ENCODE peak calls at places on chromosomes 2 and 18, in six cellular contexts. S is IMR-90; G is prostate gland; P is islet precursor cell; J is NCI-H146; B is activated CD8-positive, alpha-beta memory T cell treated with anti-CD3 and anti-CD28 coated beads for 24 hours. C is an unnamed sample.

GRCh38 chr2:176997074-176997791 is 215.4 kb upstream of the HNRNPA3 start:
- DNase-seq in S (peak; percentile 72), G (no peak), P (no peak), J (no peak), B (no peak), C (peak; percentile 26)

GRCh38 chr2:15557947-15558346 is 3.2 kb downstream of the NBAS start:
- DNase-seq in S (no peak), G (no peak), P (no peak), J (peak; percentile 78), B (no peak), C (no peak)

GRCh38 chr2:152445791-152446201 is 110.8 kb downstream of the FMNL2 start:
- DNase-seq in S (peak; percentile 94), G (no peak), P (no peak), J (no peak), B (no peak), C (peak; percentile 43)

GRCh38 chr2:9164112-9164608 is 42.5 kb upstream of the ASAP2 start:
- DNase-seq in S (no peak), G (no peak), P (no peak), J (no peak), B (no peak), C (no peak)

GRCh38 chr2:135791418-135792190 is 45.4 kb downstream of the LCT start:
- DNase-seq in S (peak; percentile 50), G (no peak), P (no peak), J (no peak), B (no peak), C (no peak)

GRCh38 chr2:130355578-130356431 is at the start of gene PTPN18:
- DNase-seq in S (peak; percentile 85), G (peak; percentile 89), P (peak; percentile 94), J (peak; percentile 89), B (peak; percentile 85), C (peak; percentile 54)

GRCh38 chr2:59910176-59910575 is 643.3 kb downstream of the BCL11A start:
- DNase-seq in S (no peak), G (no peak), P (no peak), J (no peak), B (no peak), C (no peak)

GRCh38 chr2:226556050-226556449 is 243.6 kb downstream of the IRS1 start:
- DNase-seq in S (peak; percentile 15), G (no peak), P (no peak), J (no peak), B (no peak), C (no peak)

GRCh38 chr2:98293003-98293402 is 53.3 kb upstream of the CNGA3 start:
- DNase-seq in S (no peak), G (no peak), P (no peak), J (no peak), B (no peak), C (no peak)

GRCh38 chr2:161556440-161556839 is 67.8 kb upstream of the SLC4A10 start:
- DNase-seq in S (no peak), G (no peak), P (no peak), J (no peak), B (no peak), C (no peak)

GRCh38 chr2:145753209-145753608 is 1233.3 kb upstream of the ZEB2 start:
- DNase-seq in S (no peak), G (no peak), P (peak; percentile 53), J (no peak), B (no peak), C (no peak)

GRCh38 chr2:181457741-181458425 is 697 bp downstream of the ITGA4 start:
- DNase-seq in S (peak; percentile 35), G (peak; percentile 6), P (peak; percentile 66), J (peak; percentile 10), B (peak; percentile 90), C (no peak)

GRCh38 chr2:218029366-218030360 is 26.9 kb upstream of the TNS1 start:
- DNase-seq in S (peak; percentile 26), G (no peak), P (peak; percentile 43), J (no peak), B (peak; percentile 41), C (no peak)

GRCh38 chr18:72762505-72763122 is 105.2 kb downstream of the NETO1 start:
- DNase-seq in S (peak; percentile 69), G (peak; percentile 21), P (no peak), J (peak; percentile 76), B (no peak), C (peak; percentile 28)

GRCh38 chr2:85920810-85921545 is 32.2 kb upstream of the ST3GAL5 start:
- DNase-seq in S (peak; percentile 32), G (no peak), P (peak; percentile 68), J (no peak), B (no peak), C (peak; percentile 74)

GRCh38 chr2:120886967-120887672 is 151.5 kb downstream of the GLI2 start:
- DNase-seq in S (no peak), G (peak; percentile 17), P (no peak), J (no peak), B (no peak), C (no peak)

GRCh38 chr2:203886579-203887230 is 19.1 kb downstream of the CTLA4 start:
- DNase-seq in S (no peak), G (no peak), P (no peak), J (no peak), B (no peak), C (no peak)

GRCh38 chr18:61286867-61287266 is 46.4 kb upstream of the CDH20 start:
- DNase-seq in S (no peak), G (no peak), P (no peak), J (no peak), B (no peak), C (no peak)

GRCh38 chr2:106536490-106536889 is 49.3 kb downstream of the CD8B2 start:
- DNase-seq in S (no peak), G (no peak), P (no peak), J (no peak), B (no peak), C (no peak)

GRCh38 chr18:9627642-9628041 is 13.3 kb upstream of the PPP4R1 start:
- DNase-seq in S (peak; percentile 65), G (no peak), P (peak; percentile 74), J (peak; percentile 32), B (no peak), C (no peak)

GRCh38 chr18:74083071-74083954 is 64.3 kb downstream of the FBXO15 start:
- DNase-seq in S (no peak), G (no peak), P (no peak), J (no peak), B (peak; percentile 75), C (no peak)

GRCh38 chr2:192190474-192190873 is 4.3 kb downstream of the TMEFF2 start:
- DNase-seq in S (peak; percentile 58), G (no peak), P (no peak), J (peak; percentile 6), B (no peak), C (no peak)

GRCh38 chr2:215870088-215870490 is 143.3 kb downstream of the MREG start:
- DNase-seq in S (peak; percentile 72), G (no peak), P (peak; percentile 78), J (no peak), B (no peak), C (no peak)